ENCODE peak calls at places on chromosomes 7 and 10, in eight cellular contexts. One of them, this sample, is unnamed.

GRCh38 chr10:25068152-25069058 is 52.0 kb downstream of the THNSL1 start:
- ATAC-seq in activated T-cell treated with anti-CD3 and anti-CD28 coated beads, Interleukin-2, amount 50 U/mL, for 72 hours: peak; percentile 23
- ATAC-seq in upper lobe of left lung: no peak
- ATAC-seq in activated B cell treated with CpG ODN at 0.5 μM for 24 hours: no peak
- ATAC-seq in pancreas: no peak
- ATAC-seq in T-cell: no peak
- ATAC-seq in activated CD4-positive, CD25-positive, alpha-beta regulatory T cell treated with anti-CD3 and anti-CD28 coated beads, Interleukin-2, amount 50 U/mL, for 24 hours: no peak
- ATAC-seq in T-helper 17 cell: no peak
- ATAC-seq in this sample: peak; percentile 97

GRCh38 chr10:95247200-95247880 is 43.5 kb downstream of the PDLIM1 start:
- ATAC-seq in pancreas: peak; percentile 54
- ATAC-seq in activated CD4-positive, CD25-positive, alpha-beta regulatory T cell treated with anti-CD3 and anti-CD28 coated beads, Interleukin-2, amount 50 U/mL, for 24 hours: no peak
- ATAC-seq in T-cell: no peak
- ATAC-seq in activated B cell treated with CpG ODN at 0.5 μM for 24 hours: no peak
- ATAC-seq in T-helper 17 cell: no peak
- ATAC-seq in activated T-cell treated with anti-CD3 and anti-CD28 coated beads, Interleukin-2, amount 50 U/mL, for 72 hours: no peak
- ATAC-seq in upper lobe of left lung: peak; percentile 63
- ATAC-seq in this sample: no peak

GRCh38 chr7:111886233-111886632 is 320.0 kb downstream of the DOCK4 start:
- ATAC-seq in upper lobe of left lung: no peak
- ATAC-seq in activated CD4-positive, CD25-positive, alpha-beta regulatory T cell treated with anti-CD3 and anti-CD28 coated beads, Interleukin-2, amount 50 U/mL, for 24 hours: no peak
- ATAC-seq in activated B cell treated with CpG ODN at 0.5 μM for 24 hours: no peak
- ATAC-seq in pancreas: no peak
- ATAC-seq in T-helper 17 cell: no peak
- ATAC-seq in activated T-cell treated with anti-CD3 and anti-CD28 coated beads, Interleukin-2, amount 50 U/mL, for 72 hours: no peak
- ATAC-seq in T-cell: no peak
- ATAC-seq in this sample: no peak

GRCh38 chr10:72322280-72323058 is 32.2 kb downstream of the DNAJB12 start:
- ATAC-seq in T-helper 17 cell: no peak
- ATAC-seq in activated CD4-positive, CD25-positive, alpha-beta regulatory T cell treated with anti-CD3 and anti-CD28 coated beads, Interleukin-2, amount 50 U/mL, for 24 hours: peak; percentile 6
- ATAC-seq in activated T-cell treated with anti-CD3 and anti-CD28 coated beads, Interleukin-2, amount 50 U/mL, for 72 hours: peak; percentile 15
- ATAC-seq in T-cell: peak; percentile 28
- ATAC-seq in pancreas: no peak
- ATAC-seq in activated B cell treated with CpG ODN at 0.5 μM for 24 hours: no peak
- ATAC-seq in upper lobe of left lung: no peak
- ATAC-seq in this sample: peak; percentile 51

GRCh38 chr10:90399782-90400181 is 458.1 kb downstream of the HTR7 start:
- ATAC-seq in activated T-cell treated with anti-CD3 and anti-CD28 coated beads, Interleukin-2, amount 50 U/mL, for 72 hours: no peak
- ATAC-seq in activated CD4-positive, CD25-positive, alpha-beta regulatory T cell treated with anti-CD3 and anti-CD28 coated beads, Interleukin-2, amount 50 U/mL, for 24 hours: no peak
- ATAC-seq in T-helper 17 cell: no peak
- ATAC-seq in T-cell: no peak
- ATAC-seq in pancreas: no peak
- ATAC-seq in upper lobe of left lung: no peak
- ATAC-seq in activated B cell treated with CpG ODN at 0.5 μM for 24 hours: no peak
- ATAC-seq in this sample: no peak

GRCh38 chr7:50266893-50267386 is 37.6 kb upstream of the IKZF1 start:
- ATAC-seq in activated B cell treated with CpG ODN at 0.5 μM for 24 hours: peak; percentile 66
- ATAC-seq in T-helper 17 cell: peak; percentile 86
- ATAC-seq in pancreas: peak; percentile 59
- ATAC-seq in T-cell: peak; percentile 87
- ATAC-seq in upper lobe of left lung: peak; percentile 63
- ATAC-seq in activated T-cell treated with anti-CD3 and anti-CD28 coated beads, Interleukin-2, amount 50 U/mL, for 72 hours: peak; percentile 76
- ATAC-seq in activated CD4-positive, CD25-positive, alpha-beta regulatory T cell treated with anti-CD3 and anti-CD28 coated beads, Interleukin-2, amount 50 U/mL, for 24 hours: peak; percentile 74
- ATAC-seq in this sample: peak; percentile 60

GRCh38 chr7:50952120-50952519 is 169.4 kb upstream of the GRB10 start:
- ATAC-seq in pancreas: peak; percentile 52
- ATAC-seq in upper lobe of left lung: no peak
- ATAC-seq in T-helper 17 cell: no peak
- ATAC-seq in T-cell: no peak
- ATAC-seq in activated B cell treated with CpG ODN at 0.5 μM for 24 hours: no peak
- ATAC-seq in activated CD4-positive, CD25-positive, alpha-beta regulatory T cell treated with anti-CD3 and anti-CD28 coated beads, Interleukin-2, amount 50 U/mL, for 24 hours: no peak
- ATAC-seq in activated T-cell treated with anti-CD3 and anti-CD28 coated beads, Interleukin-2, amount 50 U/mL, for 72 hours: no peak
- ATAC-seq in this sample: no peak

GRCh38 chr10:29923416-29923970 is 135.9 kb downstream of the JCAD start:
- ATAC-seq in T-helper 17 cell: no peak
- ATAC-seq in activated T-cell treated with anti-CD3 and anti-CD28 coated beads, Interleukin-2, amount 50 U/mL, for 72 hours: no peak
- ATAC-seq in upper lobe of left lung: no peak
- ATAC-seq in pancreas: no peak
- ATAC-seq in activated B cell treated with CpG ODN at 0.5 μM for 24 hours: no peak
- ATAC-seq in T-cell: no peak
- ATAC-seq in activated CD4-positive, CD25-positive, alpha-beta regulatory T cell treated with anti-CD3 and anti-CD28 coated beads, Interleukin-2, amount 50 U/mL, for 24 hours: no peak
- ATAC-seq in this sample: no peak

GRCh38 chr10:454860-455259 is 234.6 kb downstream of the DIP2C start:
- ATAC-seq in activated B cell treated with CpG ODN at 0.5 μM for 24 hours: no peak
- ATAC-seq in upper lobe of left lung: peak; percentile 56
- ATAC-seq in T-helper 17 cell: no peak
- ATAC-seq in pancreas: peak; percentile 93
- ATAC-seq in activated CD4-positive, CD25-positive, alpha-beta regulatory T cell treated with anti-CD3 and anti-CD28 coated beads, Interleukin-2, amount 50 U/mL, for 24 hours: no peak
- ATAC-seq in activated T-cell treated with anti-CD3 and anti-CD28 coated beads, Interleukin-2, amount 50 U/mL, for 72 hours: no peak
- ATAC-seq in T-cell: no peak
- ATAC-seq in this sample: peak; percentile 87

GRCh38 chr7:156178214-156178613 is 366.0 kb upstream of the SHH start:
- ATAC-seq in pancreas: no peak
- ATAC-seq in T-helper 17 cell: no peak
- ATAC-seq in activated B cell treated with CpG ODN at 0.5 μM for 24 hours: no peak
- ATAC-seq in activated T-cell treated with anti-CD3 and anti-CD28 coated beads, Interleukin-2, amount 50 U/mL, for 72 hours: no peak
- ATAC-seq in activated CD4-positive, CD25-positive, alpha-beta regulatory T cell treated with anti-CD3 and anti-CD28 coated beads, Interleukin-2, amount 50 U/mL, for 24 hours: no peak
- ATAC-seq in T-cell: no peak
- ATAC-seq in upper lobe of left lung: no peak
- ATAC-seq in this sample: no peak

GRCh38 chr10:44947356-44948152 is 12.0 kb upstream of the RASSF4 start:
- ATAC-seq in activated T-cell treated with anti-CD3 and anti-CD28 coated beads, Interleukin-2, amount 50 U/mL, for 72 hours: no peak
- ATAC-seq in activated CD4-positive, CD25-positive, alpha-beta regulatory T cell treated with anti-CD3 and anti-CD28 coated beads, Interleukin-2, amount 50 U/mL, for 24 hours: peak; percentile 48
- ATAC-seq in activated B cell treated with CpG ODN at 0.5 μM for 24 hours: peak; percentile 71
- ATAC-seq in T-helper 17 cell: peak; percentile 27
- ATAC-seq in T-cell: no peak
- ATAC-seq in pancreas: peak; percentile 82
- ATAC-seq in upper lobe of left lung: peak; percentile 51
- ATAC-seq in this sample: peak; percentile 64

GRCh38 chr10:27225642-27226257 is 14.8 kb downstream of the ACBD5 start:
- ATAC-seq in T-cell: peak; percentile 66
- ATAC-seq in activated B cell treated with CpG ODN at 0.5 μM for 24 hours: no peak
- ATAC-seq in activated T-cell treated with anti-CD3 and anti-CD28 coated beads, Interleukin-2, amount 50 U/mL, for 72 hours: peak; percentile 61
- ATAC-seq in upper lobe of left lung: no peak
- ATAC-seq in T-helper 17 cell: peak; percentile 63
- ATAC-seq in pancreas: no peak
- ATAC-seq in activated CD4-positive, CD25-positive, alpha-beta regulatory T cell treated with anti-CD3 and anti-CD28 coated beads, Interleukin-2, amount 50 U/mL, for 24 hours: peak; percentile 48
- ATAC-seq in this sample: no peak